ENCODE peak calls at places on chromosomes 13 and 19, in four cellular contexts. Y is fibroblast of mammary gland, O is kidney glomerular epithelial cell, S is uterus. C is an unnamed sample.

GRCh38 chr19:46784262-46785053 is 3.9 kb downstream of the SLC1A5 start:
- DNase-seq in O (peak), Y (peak), S (peak), C (peak)

GRCh38 chr19:53906211-53907192 is 2.6 kb upstream of the CACNG7 start:
- DNase-seq in O (no peak), Y (peak), S (peak), C (no peak)

GRCh38 chr19:13621413-13621812 is 115.1 kb upstream of the CACNA1A start:
- DNase-seq in O (peak), S (no peak), Y (peak), C (no peak)

GRCh38 chr19:1312732-1313694 is 27.3 kb downstream of the EFNA2 start:
- DNase-seq in O (peak), S (no peak), Y (peak), C (no peak)

GRCh38 chr13:32001769-32002168 is 29.8 kb upstream of the FRY start:
- DNase-seq in S (no peak), Y (no peak), O (no peak), C (no peak)

GRCh38 chr13:39394811-39395685 is 207.9 kb downstream of the LHFPL6 start:
- DNase-seq in S (no peak), Y (no peak), O (no peak), C (no peak)

GRCh38 chr19:41707871-41708371 is 505 bp upstream of the CEACAM5 start:
- DNase-seq in S (no peak), O (no peak), Y (no peak), C (no peak)

GRCh38 chr13:49733181-49733951 is 42.1 kb upstream of the EBPL start:
- DNase-seq in S (no peak), Y (no peak), O (no peak), C (no peak)

GRCh38 chr19:15701757-15702589 is 25.9 kb upstream of the OR10H2 start:
- DNase-seq in O (no peak), Y (no peak), S (no peak), C (no peak)

GRCh38 chr13:44903596-44903995 is 85.7 kb downstream of the NUFIP1 start:
- DNase-seq in O (no peak), S (peak), Y (peak), C (no peak)

GRCh38 chr19:45668342-45668871 is 386 bp downstream of the GIPR start:
- DNase-seq in Y (no peak), S (no peak), O (no peak), C (no peak)

GRCh38 chr13:24997367-24997967 is 98.5 kb upstream of the PABPC3 start:
- DNase-seq in Y (peak), O (peak), S (no peak), C (no peak)

GRCh38 chr13:110126391-110126961 is 180.5 kb downstream of the COL4A1 start:
- DNase-seq in Y (peak), O (peak), S (peak), C (no peak)

GRCh38 chr19:1109697-1110671 is 6.2 kb downstream of the GPX4 start:
- DNase-seq in S (no peak), Y (no peak), O (no peak), C (no peak)

GRCh38 chr19:57559008-57559403 is 657 bp downstream of the ZNF550 start:
- DNase-seq in S (no peak), Y (peak), O (peak), C (no peak)

GRCh38 chr13:26324867-26325266 is 70.9 kb downstream of the CDK8 start:
- DNase-seq in O (no peak), Y (no peak), S (no peak), C (no peak)

GRCh38 chr13:79187917-79188699 is 217.9 kb downstream of the RBM26 start:
- DNase-seq in Y (no peak), O (no peak), S (no peak), C (no peak)

GRCh38 chr19:55069137-55069858 is 6.3 kb upstream of the RDH13 start:
- DNase-seq in Y (peak), S (no peak), O (no peak), C (no peak)

GRCh38 chr19:12801466-12802266 is at the start of the genes PRDX2 and THSD8:
- DNase-seq in O (peak), S (peak), Y (peak), C (peak)

GRCh38 chr19:28196961-28197360 is 1016.0 kb downstream of the UQCRFS1 start:
- DNase-seq in O (no peak), Y (no peak), S (no peak), C (no peak)

GRCh38 chr19:56153507-56153906 is 12.4 kb downstream of the ZNF444 start:
- DNase-seq in Y (no peak), S (no peak), O (no peak), C (no peak)

GRCh38 chr13:98834254-98834960 is 81.9 kb upstream of the SLC15A1 start:
- DNase-seq in O (no peak), S (no peak), Y (no peak), C (peak)

GRCh38 chr19:54551293-54551692 is 22.3 kb upstream of the LILRA2 start:
- DNase-seq in S (no peak), Y (no peak), O (no peak), C (no peak)

GRCh38 chr19:14972676-14973075 is 7.0 kb downstream of the SLC1A6 start:
- DNase-seq in O (no peak), Y (no peak), S (no peak), C (no peak)

GRCh38 chr19:55080121-55080914 is 4.6 kb downstream of the EPS8L1 start:
- DNase-seq in S (peak), Y (peak), O (no peak), C (no peak)

GRCh38 chr19:49574206-49574755 is 6.1 kb downstream of the NOSIP start:
- DNase-seq in S (no peak), Y (peak), O (no peak), C (no peak)

GRCh38 chr19:28213476-28214082 is 999.4 kb downstream of the UQCRFS1 start:
- DNase-seq in O (peak), Y (peak), S (no peak), C (no peak)

GRCh38 chr13:29081036-29081435 is 260.9 kb downstream of the MTUS2 start:
- DNase-seq in S (no peak), O (no peak), Y (no peak), C (no peak)

GRCh38 chr19:44002566-44003460 is at the start of gene ZNF230:
- DNase-seq in S (peak), O (peak), Y (peak), C (peak)

GRCh38 chr13:95614641-95615245 is 29.8 kb downstream of the DZIP1 start:
- DNase-seq in S (no peak), O (no peak), Y (no peak), C (no peak)